ENCODE peak calls at places on chromosomes 16 and 17, in five cellular contexts. M is head of caudate nucleus, I is GM12892, O is amniotic epithelial cell, H is body of pancreas. Y is an unnamed sample.

GRCh38 chr17:36183001-36183810 is 6.8 kb upstream of the TBC1D3B start:
- DNase-seq in M (peak; percentile 57), I (peak; percentile 50), O (no peak), H (peak; percentile 56), Y (no peak)

GRCh38 chr16:89093602-89094251 is at the start of gene ACSF3:
- DNase-seq in M (peak; percentile 66), I (peak; percentile 89), O (peak; percentile 48), H (peak; percentile 66), Y (peak; percentile 60)

GRCh38 chr17:35596530-35597233 is 9.6 kb downstream of the AP2B1 start:
- DNase-seq in M (no peak), I (no peak), O (no peak), H (no peak), Y (no peak)

GRCh38 chr17:72332367-72332766 is 211.5 kb downstream of the SOX9 start:
- DNase-seq in M (no peak), I (no peak), O (peak; percentile 12), H (no peak), Y (no peak)

GRCh38 chr16:30351001-30351441 is 4.1 kb downstream of the CD2BP2 start:
- DNase-seq in M (no peak), I (no peak), O (no peak), H (no peak), Y (no peak)

GRCh38 chr17:64115043-64115698 is 14.8 kb downstream of the ERN1 start:
- DNase-seq in M (no peak), I (no peak), O (peak; percentile 67), H (peak; percentile 55), Y (no peak)

GRCh38 chr17:57868007-57868774 is 18.3 kb upstream of the MRPS23 start:
- DNase-seq in M (no peak), I (peak; percentile 93), O (peak; percentile 81), H (peak; percentile 74), Y (no peak)

GRCh38 chr16:72739577-72739976 is 308.4 kb downstream of the ZFHX3 start:
- DNase-seq in M (no peak), I (no peak), O (peak; percentile 59), H (no peak), Y (no peak)

GRCh38 chr16:15856901-15857778 is at the start of gene MYH11:
- DNase-seq in M (no peak), I (no peak), O (no peak), H (no peak), Y (no peak)

GRCh38 chr17:32912218-32912897 is 15.6 kb upstream of the TMEM98 start:
- DNase-seq in M (peak; percentile 62), I (no peak), O (peak; percentile 81), H (peak; percentile 86), Y (no peak)

GRCh38 chr17:32491371-32492280 is 4.8 kb downstream of the CDK5R1 start:
- DNase-seq in M (no peak), I (no peak), O (no peak), H (no peak), Y (no peak)

GRCh38 chr17:70374496-70374895 is 205.2 kb downstream of the KCNJ2 start:
- DNase-seq in M (no peak), I (no peak), O (no peak), H (no peak), Y (no peak)

GRCh38 chr17:12721581-12721980 is 55.9 kb downstream of the MYOCD start:
- DNase-seq in M (no peak), I (no peak), O (no peak), H (no peak), Y (no peak)